ENCODE peak calls at places on chromosome 16, in eight cellular contexts. One of them, this sample, is unnamed.

GRCh38 chr16:67443299-67443698 is 12.4 kb downstream of the HSD11B2 start:
- DNase-seq in NCI-H2081: no peak
- DNase-seq in renal cortical epithelial cell: no peak
- DNase-seq in T-helper 2 cell: no peak
- DNase-seq in H7: no peak
- DNase-seq in DMS153: no peak
- DNase-seq in stimulated activated CD8-positive, alpha-beta memory T cell treated with anti-CD3 and anti-CD28 coated beads, Interleukin-4, amount 100 ng/mL, for 48 hours: no peak
- DNase-seq in WERI-Rb-1: no peak
- DNase-seq in this sample: no peak

GRCh38 chr16:53518550-53519416 is 15.8 kb upstream of the AKTIP start:
- DNase-seq in NCI-H2081: no peak
- DNase-seq in renal cortical epithelial cell: no peak
- DNase-seq in T-helper 2 cell: peak
- DNase-seq in H7: no peak
- DNase-seq in DMS153: no peak
- DNase-seq in stimulated activated CD8-positive, alpha-beta memory T cell treated with anti-CD3 and anti-CD28 coated beads, Interleukin-4, amount 100 ng/mL, for 48 hours: peak
- DNase-seq in WERI-Rb-1: peak
- DNase-seq in this sample: no peak

GRCh38 chr16:14284930-14285541 is 213.9 kb downstream of the MRTFB start:
- DNase-seq in NCI-H2081: peak
- DNase-seq in renal cortical epithelial cell: peak
- DNase-seq in T-helper 2 cell: peak
- DNase-seq in H7: peak
- DNase-seq in DMS153: peak
- DNase-seq in stimulated activated CD8-positive, alpha-beta memory T cell treated with anti-CD3 and anti-CD28 coated beads, Interleukin-4, amount 100 ng/mL, for 48 hours: no peak
- DNase-seq in WERI-Rb-1: no peak
- DNase-seq in this sample: peak

GRCh38 chr16:58684001-58684353 is 593 bp downstream of the SLC38A7 start:
- DNase-seq in NCI-H2081: no peak
- DNase-seq in renal cortical epithelial cell: peak
- DNase-seq in T-helper 2 cell: no peak
- DNase-seq in H7: no peak
- DNase-seq in DMS153: no peak
- DNase-seq in stimulated activated CD8-positive, alpha-beta memory T cell treated with anti-CD3 and anti-CD28 coated beads, Interleukin-4, amount 100 ng/mL, for 48 hours: no peak
- DNase-seq in WERI-Rb-1: no peak
- DNase-seq in this sample: no peak

GRCh38 chr16:66344533-66345145 is 21.9 kb upstream of the CDH5 start:
- DNase-seq in NCI-H2081: no peak
- DNase-seq in renal cortical epithelial cell: peak
- DNase-seq in T-helper 2 cell: peak
- DNase-seq in H7: no peak
- DNase-seq in DMS153: no peak
- DNase-seq in stimulated activated CD8-positive, alpha-beta memory T cell treated with anti-CD3 and anti-CD28 coated beads, Interleukin-4, amount 100 ng/mL, for 48 hours: peak
- DNase-seq in WERI-Rb-1: peak
- DNase-seq in this sample: peak

GRCh38 chr16:50399411-50399810 is 30.6 kb upstream of the BRD7 start:
- DNase-seq in NCI-H2081: no peak
- DNase-seq in renal cortical epithelial cell: no peak
- DNase-seq in T-helper 2 cell: no peak
- DNase-seq in H7: no peak
- DNase-seq in DMS153: no peak
- DNase-seq in stimulated activated CD8-positive, alpha-beta memory T cell treated with anti-CD3 and anti-CD28 coated beads, Interleukin-4, amount 100 ng/mL, for 48 hours: no peak
- DNase-seq in WERI-Rb-1: no peak
- DNase-seq in this sample: no peak

GRCh38 chr16:80418772-80419355 is 121.9 kb upstream of the DYNLRB2 start:
- DNase-seq in NCI-H2081: no peak
- DNase-seq in renal cortical epithelial cell: no peak
- DNase-seq in T-helper 2 cell: no peak
- DNase-seq in H7: no peak
- DNase-seq in DMS153: no peak
- DNase-seq in stimulated activated CD8-positive, alpha-beta memory T cell treated with anti-CD3 and anti-CD28 coated beads, Interleukin-4, amount 100 ng/mL, for 48 hours: no peak
- DNase-seq in WERI-Rb-1: no peak
- DNase-seq in this sample: no peak

GRCh38 chr16:72895951-72896350 is 152.0 kb downstream of the ZFHX3 start:
- DNase-seq in NCI-H2081: no peak
- DNase-seq in renal cortical epithelial cell: no peak
- DNase-seq in T-helper 2 cell: no peak
- DNase-seq in H7: no peak
- DNase-seq in DMS153: no peak
- DNase-seq in stimulated activated CD8-positive, alpha-beta memory T cell treated with anti-CD3 and anti-CD28 coated beads, Interleukin-4, amount 100 ng/mL, for 48 hours: no peak
- DNase-seq in WERI-Rb-1: peak
- DNase-seq in this sample: no peak

GRCh38 chr16:19014456-19014855 is 30.7 kb downstream of the TMC7 start:
- DNase-seq in NCI-H2081: no peak
- DNase-seq in renal cortical epithelial cell: no peak
- DNase-seq in T-helper 2 cell: no peak
- DNase-seq in H7: peak
- DNase-seq in DMS153: no peak
- DNase-seq in stimulated activated CD8-positive, alpha-beta memory T cell treated with anti-CD3 and anti-CD28 coated beads, Interleukin-4, amount 100 ng/mL, for 48 hours: no peak
- DNase-seq in WERI-Rb-1: peak
- DNase-seq in this sample: no peak

GRCh38 chr16:72856797-72857196 is 191.1 kb downstream of the ZFHX3 start:
- DNase-seq in NCI-H2081: peak
- DNase-seq in renal cortical epithelial cell: peak
- DNase-seq in T-helper 2 cell: peak
- DNase-seq in H7: peak
- DNase-seq in DMS153: no peak
- DNase-seq in stimulated activated CD8-positive, alpha-beta memory T cell treated with anti-CD3 and anti-CD28 coated beads, Interleukin-4, amount 100 ng/mL, for 48 hours: peak
- DNase-seq in WERI-Rb-1: peak
- DNase-seq in this sample: no peak

GRCh38 chr16:83994087-83994486 is 26.0 kb downstream of the NECAB2 start:
- DNase-seq in NCI-H2081: no peak
- DNase-seq in renal cortical epithelial cell: peak
- DNase-seq in T-helper 2 cell: no peak
- DNase-seq in H7: no peak
- DNase-seq in DMS153: no peak
- DNase-seq in stimulated activated CD8-positive, alpha-beta memory T cell treated with anti-CD3 and anti-CD28 coated beads, Interleukin-4, amount 100 ng/mL, for 48 hours: no peak
- DNase-seq in WERI-Rb-1: no peak
- DNase-seq in this sample: no peak

GRCh38 chr16:49491111-49491670 is 117.6 kb downstream of the C16orf78 start:
- DNase-seq in NCI-H2081: no peak
- DNase-seq in renal cortical epithelial cell: no peak
- DNase-seq in T-helper 2 cell: no peak
- DNase-seq in H7: peak
- DNase-seq in DMS153: no peak
- DNase-seq in stimulated activated CD8-positive, alpha-beta memory T cell treated with anti-CD3 and anti-CD28 coated beads, Interleukin-4, amount 100 ng/mL, for 48 hours: no peak
- DNase-seq in WERI-Rb-1: no peak
- DNase-seq in this sample: no peak

GRCh38 chr16:84603115-84603816 is 14.6 kb downstream of the COTL1 start:
- DNase-seq in NCI-H2081: no peak
- DNase-seq in renal cortical epithelial cell: peak
- DNase-seq in T-helper 2 cell: peak
- DNase-seq in H7: no peak
- DNase-seq in DMS153: no peak
- DNase-seq in stimulated activated CD8-positive, alpha-beta memory T cell treated with anti-CD3 and anti-CD28 coated beads, Interleukin-4, amount 100 ng/mL, for 48 hours: peak
- DNase-seq in WERI-Rb-1: no peak
- DNase-seq in this sample: peak

GRCh38 chr16:6541262-6541661 is 791.4 kb upstream of the RBFOX1 start:
- DNase-seq in NCI-H2081: no peak
- DNase-seq in renal cortical epithelial cell: no peak
- DNase-seq in T-helper 2 cell: no peak
- DNase-seq in H7: no peak
- DNase-seq in DMS153: no peak
- DNase-seq in stimulated activated CD8-positive, alpha-beta memory T cell treated with anti-CD3 and anti-CD28 coated beads, Interleukin-4, amount 100 ng/mL, for 48 hours: no peak
- DNase-seq in WERI-Rb-1: no peak
- DNase-seq in this sample: no peak

GRCh38 chr16:86387461-86388440 is 122.6 kb upstream of the FOXF1 start:
- DNase-seq in NCI-H2081: no peak
- DNase-seq in renal cortical epithelial cell: no peak
- DNase-seq in T-helper 2 cell: no peak
- DNase-seq in H7: no peak
- DNase-seq in DMS153: no peak
- DNase-seq in stimulated activated CD8-positive, alpha-beta memory T cell treated with anti-CD3 and anti-CD28 coated beads, Interleukin-4, amount 100 ng/mL, for 48 hours: peak
- DNase-seq in WERI-Rb-1: no peak
- DNase-seq in this sample: no peak

GRCh38 chr16:3798827-3799226 is 81.5 kb upstream of the TRAP1 start:
- DNase-seq in NCI-H2081: no peak
- DNase-seq in renal cortical epithelial cell: no peak
- DNase-seq in T-helper 2 cell: no peak
- DNase-seq in H7: no peak
- DNase-seq in DMS153: no peak
- DNase-seq in stimulated activated CD8-positive, alpha-beta memory T cell treated with anti-CD3 and anti-CD28 coated beads, Interleukin-4, amount 100 ng/mL, for 48 hours: no peak
- DNase-seq in WERI-Rb-1: no peak
- DNase-seq in this sample: no peak

GRCh38 chr16:82788919-82789318 is 162.2 kb downstream of the CDH13 start:
- DNase-seq in NCI-H2081: no peak
- DNase-seq in renal cortical epithelial cell: no peak
- DNase-seq in T-helper 2 cell: no peak
- DNase-seq in H7: no peak
- DNase-seq in DMS153: no peak
- DNase-seq in stimulated activated CD8-positive, alpha-beta memory T cell treated with anti-CD3 and anti-CD28 coated beads, Interleukin-4, amount 100 ng/mL, for 48 hours: no peak
- DNase-seq in WERI-Rb-1: no peak
- DNase-seq in this sample: no peak

GRCh38 chr16:932831-933330 is 37.9 kb downstream of the LMF1 start:
- DNase-seq in NCI-H2081: no peak
- DNase-seq in renal cortical epithelial cell: no peak
- DNase-seq in T-helper 2 cell: no peak
- DNase-seq in H7: no peak
- DNase-seq in DMS153: no peak
- DNase-seq in stimulated activated CD8-positive, alpha-beta memory T cell treated with anti-CD3 and anti-CD28 coated beads, Interleukin-4, amount 100 ng/mL, for 48 hours: no peak
- DNase-seq in WERI-Rb-1: no peak
- DNase-seq in this sample: no peak

GRCh38 chr16:24999856-25000447 is 15.2 kb downstream of the ARHGAP17 start:
- DNase-seq in NCI-H2081: no peak
- DNase-seq in renal cortical epithelial cell: no peak
- DNase-seq in T-helper 2 cell: no peak
- DNase-seq in H7: no peak
- DNase-seq in DMS153: no peak
- DNase-seq in stimulated activated CD8-positive, alpha-beta memory T cell treated with anti-CD3 and anti-CD28 coated beads, Interleukin-4, amount 100 ng/mL, for 48 hours: no peak
- DNase-seq in WERI-Rb-1: no peak
- DNase-seq in this sample: no peak

GRCh38 chr16:27689711-27690110 is 139.8 kb downstream of the KATNIP start:
- DNase-seq in NCI-H2081: no peak
- DNase-seq in renal cortical epithelial cell: no peak
- DNase-seq in T-helper 2 cell: no peak
- DNase-seq in H7: no peak
- DNase-seq in DMS153: no peak
- DNase-seq in stimulated activated CD8-positive, alpha-beta memory T cell treated with anti-CD3 and anti-CD28 coated beads, Interleukin-4, amount 100 ng/mL, for 48 hours: no peak
- DNase-seq in WERI-Rb-1: peak
- DNase-seq in this sample: peak

GRCh38 chr16:86579268-86580062 is 1.1 kb downstream of the FOXL1 start:
- DNase-seq in NCI-H2081: no peak
- DNase-seq in renal cortical epithelial cell: no peak
- DNase-seq in T-helper 2 cell: no peak
- DNase-seq in H7: peak
- DNase-seq in DMS153: no peak
- DNase-seq in stimulated activated CD8-positive, alpha-beta memory T cell treated with anti-CD3 and anti-CD28 coated beads, Interleukin-4, amount 100 ng/mL, for 48 hours: no peak
- DNase-seq in WERI-Rb-1: no peak
- DNase-seq in this sample: no peak